ENCODE peak calls at places on chromosomes 2 and 18, in four cellular contexts. I, U, F and N are unnamed samples. For H3K9me3, the result is how much of the 10 kb centered on the place peaks cover.

GRCh38 chr2:28654286-28654980 is 97.2 kb upstream of the PPP1CB start:
- DNase-seq in I (no peak), U (no peak), F (no peak), N (no peak)

GRCh38 chr2:230757476-230757875 is 44.8 kb downstream of the CAB39 start:
- DNase-seq in I (no peak), U (no peak), F (no peak), N (no peak)

GRCh38 chr2:230697676-230698075 is 15.0 kb upstream of the CAB39 start:
- DNase-seq in I (no peak), U (no peak), F (no peak), N (no peak)

GRCh38 chr18:55861266-55861665 is 273.3 kb upstream of the TCF4 start:
- DNase-seq in I (no peak), U (peak), F (no peak), N (no peak)

GRCh38 chr2:70779911-70780580 is 10.4 kb downstream of the FIGLA start:
- DNase-seq in I (no peak), U (no peak), F (no peak), N (no peak)

GRCh38 chr18:33201509-33201926 is 239.0 kb downstream of the CCDC178 start:
- DNase-seq in I (no peak), U (peak), F (no peak), N (no peak)

GRCh38 chr2:143559202-143559601 is 430.0 kb downstream of the ARHGAP15 start:
- DNase-seq in I (no peak), U (no peak), F (no peak), N (no peak)

GRCh38 chr18:35580748-35581534 is 599 bp upstream of the GALNT1 start:
- DNase-seq in I (peak), U (peak), F (peak), N (peak)

GRCh38 chr2:146642066-146642465 is 1202.8 kb upstream of the ACVR2A start:
- DNase-seq in I (no peak), U (peak), F (no peak), N (no peak)

GRCh38 chr2:204825054-204825453 is 279.8 kb downstream of the PARD3B start:
- DNase-seq in I (no peak), U (peak), F (no peak), N (no peak)
- H3K9me3 ChIP-seq in I (under half), U (under half), F (under half), N (under half)

DNA sequence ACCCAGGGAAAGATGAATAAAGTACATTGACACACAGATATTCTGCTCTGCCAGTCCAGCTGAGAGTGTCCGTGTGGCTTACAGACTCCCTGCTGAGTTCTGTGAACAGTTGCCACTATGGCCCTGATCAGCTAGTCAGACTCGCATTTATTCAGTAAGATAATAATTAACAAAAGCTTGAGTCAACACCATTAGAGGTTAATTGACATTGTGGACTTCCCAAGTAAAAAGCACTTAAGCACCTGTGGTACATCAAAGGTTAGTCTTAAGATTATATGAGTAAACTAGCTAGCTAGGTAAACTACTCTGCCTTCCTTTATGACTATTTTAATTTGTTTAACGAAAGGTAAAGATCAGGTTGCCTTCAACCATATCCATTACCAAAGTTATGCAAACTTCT is 33.7 kb downstream of the ANKRD30B start:
- DNase-seq in I (no peak), U (no peak), F (no peak), N (no peak)
- H3K9me3 ChIP-seq in I (under half), U (under half), F (under half), N (under half)

GRCh38 chr2:47499621-47500309 is 96.8 kb downstream of the MSH2 start:
- DNase-seq in I (no peak), U (no peak), F (no peak), N (no peak)

GRCh38 chr2:47499093-47499492 is 96.1 kb downstream of the MSH2 start:
- DNase-seq in I (no peak), U (no peak), F (no peak), N (no peak)

GRCh38 chr2:47504174-47504810 is 101.3 kb downstream of the MSH2 start:
- DNase-seq in I (no peak), U (no peak), F (no peak), N (no peak)

GRCh38 chr2:47503481-47504070 is 100.6 kb downstream of the MSH2 start:
- DNase-seq in I (no peak), U (no peak), F (no peak), N (no peak)

GRCh38 chr2:47501374-47502200 is 98.6 kb downstream of the MSH2 start:
- DNase-seq in I (no peak), U (no peak), F (no peak), N (no peak)
- H3K9me3 ChIP-seq in I (under half), U (under half), F (under half), N (under half)

DNA sequence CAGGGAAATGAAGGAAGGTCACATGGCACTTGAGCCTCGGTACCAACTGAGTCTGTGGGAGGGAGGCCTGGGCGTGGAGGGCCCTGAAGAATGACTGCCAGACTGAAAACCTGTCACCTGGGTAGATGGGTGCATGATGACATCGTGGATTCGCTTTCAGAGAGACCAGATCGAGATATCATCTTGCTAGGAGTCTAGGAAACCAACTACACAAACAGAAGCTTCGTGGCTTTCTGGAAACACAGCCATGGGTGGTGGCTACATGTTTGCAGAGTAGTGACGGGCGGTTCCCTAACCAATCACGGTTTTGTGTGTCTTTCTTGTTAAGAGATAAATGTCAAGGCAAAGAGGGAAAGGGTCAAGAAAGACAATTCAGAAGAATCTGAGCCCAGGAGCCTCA is 155.0 kb downstream of the EIPR1 start:
- DNase-seq in I (no peak), U (no peak), F (no peak), N (no peak)
- H3K9me3 ChIP-seq in I (under half), U (under half), F (under half), N (under half)

GRCh38 chr2:112843836-112844235 is 7.3 kb upstream of the IL1B start:
- DNase-seq in I (no peak), U (no peak), F (no peak), N (no peak)

GRCh38 chr2:112846056-112846455 is 9.5 kb upstream of the IL1B start:
- DNase-seq in I (no peak), U (no peak), F (no peak), N (no peak)

GRCh38 chr2:112840068-112840445 is 3.5 kb upstream of the IL1B start:
- DNase-seq in I (no peak), U (no peak), F (no peak), N (no peak)

GRCh38 chr2:112841399-112842044 is 4.9 kb upstream of the IL1B start:
- DNase-seq in I (no peak), U (no peak), F (no peak), N (no peak)

DNA sequence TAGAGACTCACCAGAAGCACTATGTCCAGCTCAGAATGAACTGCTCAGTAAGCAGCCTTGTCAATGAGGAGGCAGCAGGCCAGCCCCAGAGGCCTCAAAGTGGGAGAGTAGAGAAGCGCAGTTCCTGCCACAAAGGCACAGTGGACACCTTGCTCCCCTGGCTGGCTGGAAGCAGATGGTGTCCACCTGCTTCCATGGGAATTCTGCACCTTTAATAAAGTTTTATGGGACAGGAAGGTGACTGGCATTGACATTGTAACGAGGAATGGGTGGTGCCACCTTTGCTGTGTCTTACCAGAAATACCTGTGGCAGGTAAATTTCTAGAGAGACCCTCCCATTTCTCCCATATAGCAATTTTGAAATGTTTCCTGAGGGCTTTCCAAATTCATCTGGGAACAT is 6.7 kb upstream of the IL1B start:
- DNase-seq in I (no peak), U (no peak), F (no peak), N (no peak)
- H3K9me3 ChIP-seq in I (under half), U (under half), F (under half), N (under half)

GRCh38 chr18:78610646-78611045 is 369.0 kb upstream of the SALL3 start:
- DNase-seq in I (no peak), U (no peak), F (no peak), N (no peak)

GRCh38 chr18:78605255-78605654 is 374.4 kb upstream of the SALL3 start:
- DNase-seq in I (no peak), U (no peak), F (no peak), N (no peak)

GRCh38 chr18:78607221-78607620 is 372.4 kb upstream of the SALL3 start:
- DNase-seq in I (no peak), U (no peak), F (no peak), N (no peak)

GRCh38 chr18:78610179-78610578 is 369.4 kb upstream of the SALL3 start:
- DNase-seq in I (no peak), U (no peak), F (no peak), N (no peak)

GRCh38 chr18:78607784-78608183 is 371.8 kb upstream of the SALL3 start:
- DNase-seq in I (no peak), U (no peak), F (no peak), N (no peak)
- H3K9me3 ChIP-seq in I (under half), U (under half), F (under half), N (under half)

GRCh38 chr18:2441544-2441943 is 129.8 kb downstream of the METTL4 start:
- DNase-seq in I (no peak), U (no peak), F (no peak), N (no peak)

GRCh38 chr18:2442006-2442405 is 129.3 kb downstream of the METTL4 start:
- DNase-seq in I (no peak), U (no peak), F (no peak), N (no peak)

GRCh38 chr18:2444201-2444875 is 127.0 kb downstream of the METTL4 start:
- DNase-seq in I (no peak), U (no peak), F (no peak), N (no peak)

GRCh38 chr18:2448565-2449151 is 122.6 kb downstream of the METTL4 start:
- DNase-seq in I (no peak), U (no peak), F (no peak), N (no peak)

GRCh38 chr18:2442726-2443275 is 128.5 kb downstream of the METTL4 start:
- DNase-seq in I (no peak), U (peak), F (no peak), N (no peak)
- H3K9me3 ChIP-seq in I (under half), U (under half), F (under half), N (under half)

GRCh38 chr18:79884963-79885728 is 66.3 kb downstream of the SLC66A2 start:
- DNase-seq in I (peak), U (no peak), F (no peak), N (peak)

GRCh38 chr18:79882522-79883241 is 68.8 kb downstream of the SLC66A2 start:
- DNase-seq in I (peak), U (no peak), F (no peak), N (peak)

GRCh38 chr18:79883461-79884295 is 67.8 kb downstream of the SLC66A2 start:
- DNase-seq in I (peak), U (no peak), F (no peak), N (no peak)

GRCh38 chr18:79881695-79882094 is 69.8 kb downstream of the SLC66A2 start:
- DNase-seq in I (peak), U (no peak), F (no peak), N (no peak)

GRCh38 chr18:79884296-79884962 is 67.0 kb downstream of the SLC66A2 start:
- DNase-seq in I (peak), U (no peak), F (no peak), N (no peak)
- H3K9me3 ChIP-seq in I (under half), U (under half), F (under half), N (under half)